ENCODE peak calls at places on chromosomes 11 and 22, in ten cellular contexts. One of them, this sample, is unnamed.

GRCh38 chr11:44711113-44711512 is 15.6 kb upstream of the TSPAN18 start:
- DNase-seq in fibroblast of pulmonary artery: no peak
- DNase-seq in heart left ventricle: no peak
- DNase-seq in HL-60: no peak
- DNase-seq in cardiac muscle cell: no peak
- DNase-seq in kidney epithelial cell: no peak
- DNase-seq in fibroblast of lung: no peak
- DNase-seq in endothelial cell of umbilical vein: no peak
- DNase-seq in GM13977: no peak
- DNase-seq in tibial artery: no peak
- DNase-seq in this sample: no peak

GRCh38 chr11:19975414-19975990 is 184.8 kb downstream of the DBX1 start:
- DNase-seq in fibroblast of pulmonary artery: no peak
- DNase-seq in heart left ventricle: no peak
- DNase-seq in HL-60: no peak
- DNase-seq in cardiac muscle cell: no peak
- DNase-seq in kidney epithelial cell: no peak
- DNase-seq in fibroblast of lung: no peak
- DNase-seq in endothelial cell of umbilical vein: no peak
- DNase-seq in GM13977: no peak
- DNase-seq in tibial artery: no peak
- DNase-seq in this sample: no peak

GRCh38 chr11:118142809-118143208 is 9.8 kb downstream of the SCN4B start:
- DNase-seq in fibroblast of pulmonary artery: no peak
- DNase-seq in heart left ventricle: no peak
- DNase-seq in HL-60: peak; percentile 87
- DNase-seq in cardiac muscle cell: no peak
- DNase-seq in kidney epithelial cell: no peak
- DNase-seq in fibroblast of lung: no peak
- DNase-seq in endothelial cell of umbilical vein: no peak
- DNase-seq in GM13977: no peak
- DNase-seq in tibial artery: peak; percentile 52
- DNase-seq in this sample: peak; percentile 60

GRCh38 chr11:8596504-8597046 is 2.5 kb upstream of the STK33 start:
- DNase-seq in fibroblast of pulmonary artery: peak; percentile 19
- DNase-seq in heart left ventricle: no peak
- DNase-seq in HL-60: no peak
- DNase-seq in cardiac muscle cell: no peak
- DNase-seq in kidney epithelial cell: no peak
- DNase-seq in fibroblast of lung: peak; percentile 31
- DNase-seq in endothelial cell of umbilical vein: no peak
- DNase-seq in GM13977: no peak
- DNase-seq in tibial artery: no peak
- DNase-seq in this sample: no peak

GRCh38 chr11:120894207-120894989 is 129.5 kb upstream of the TBCEL start:
- DNase-seq in fibroblast of pulmonary artery: no peak
- DNase-seq in heart left ventricle: no peak
- DNase-seq in HL-60: no peak
- DNase-seq in cardiac muscle cell: no peak
- DNase-seq in kidney epithelial cell: no peak
- DNase-seq in fibroblast of lung: no peak
- DNase-seq in endothelial cell of umbilical vein: no peak
- DNase-seq in GM13977: no peak
- DNase-seq in tibial artery: no peak
- DNase-seq in this sample: no peak

GRCh38 chr22:35547993-35548761 is 7.5 kb downstream of the RASD2 start:
- DNase-seq in fibroblast of pulmonary artery: no peak
- DNase-seq in heart left ventricle: no peak
- DNase-seq in HL-60: no peak
- DNase-seq in cardiac muscle cell: no peak
- DNase-seq in kidney epithelial cell: no peak
- DNase-seq in fibroblast of lung: no peak
- DNase-seq in endothelial cell of umbilical vein: no peak
- DNase-seq in GM13977: no peak
- DNase-seq in tibial artery: no peak
- DNase-seq in this sample: no peak

GRCh38 chr11:77217156-77217555 is 84.3 kb downstream of the GDPD4 start:
- DNase-seq in fibroblast of pulmonary artery: no peak
- DNase-seq in heart left ventricle: no peak
- DNase-seq in HL-60: no peak
- DNase-seq in cardiac muscle cell: no peak
- DNase-seq in kidney epithelial cell: no peak
- DNase-seq in fibroblast of lung: no peak
- DNase-seq in endothelial cell of umbilical vein: no peak
- DNase-seq in GM13977: no peak
- DNase-seq in tibial artery: no peak
- DNase-seq in this sample: no peak

GRCh38 chr11:67024966-67025365 is 2.0 kb downstream of the SYT12 start:
- DNase-seq in fibroblast of pulmonary artery: no peak
- DNase-seq in heart left ventricle: no peak
- DNase-seq in HL-60: peak; percentile 43
- DNase-seq in cardiac muscle cell: no peak
- DNase-seq in kidney epithelial cell: no peak
- DNase-seq in fibroblast of lung: no peak
- DNase-seq in endothelial cell of umbilical vein: no peak
- DNase-seq in GM13977: no peak
- DNase-seq in tibial artery: no peak
- DNase-seq in this sample: no peak

GRCh38 chr11:126257144-126257543 is 11.6 kb downstream of the SRPRA start:
- DNase-seq in fibroblast of pulmonary artery: no peak
- DNase-seq in heart left ventricle: no peak
- DNase-seq in HL-60: no peak
- DNase-seq in cardiac muscle cell: no peak
- DNase-seq in kidney epithelial cell: no peak
- DNase-seq in fibroblast of lung: no peak
- DNase-seq in endothelial cell of umbilical vein: no peak
- DNase-seq in GM13977: no peak
- DNase-seq in tibial artery: no peak
- DNase-seq in this sample: no peak

DNA sequence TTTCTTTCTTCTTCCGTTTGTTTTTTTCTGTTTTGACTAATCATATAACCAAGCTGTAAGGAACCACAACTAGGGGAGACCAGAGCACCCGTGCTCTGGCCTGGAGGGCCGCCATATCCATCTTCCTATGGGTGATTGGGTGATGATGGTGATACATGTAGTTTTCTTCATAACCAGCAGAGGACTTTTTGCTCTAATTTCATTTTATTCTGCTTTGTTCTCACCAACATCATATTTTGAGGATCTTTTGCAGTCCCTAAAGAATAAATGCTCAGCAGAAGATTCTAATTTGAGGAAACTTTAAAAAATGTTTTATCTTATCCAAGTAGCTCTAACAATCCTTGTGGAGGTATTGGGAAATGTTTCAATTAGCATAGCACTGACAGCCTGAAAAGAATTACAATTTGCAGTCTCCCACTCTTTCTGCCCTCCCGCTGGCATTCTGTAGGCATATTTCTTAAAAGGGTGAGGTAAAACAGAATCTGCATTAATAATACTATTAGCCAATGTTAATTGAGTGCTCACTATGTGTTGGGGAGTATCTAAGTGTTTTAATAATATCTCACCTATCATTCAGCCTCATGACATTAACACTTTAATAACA is 544.0 kb downstream of the NTM start:
- DNase-seq in fibroblast of pulmonary artery: peak; percentile 49
- DNase-seq in heart left ventricle: no peak
- DNase-seq in HL-60: no peak
- DNase-seq in cardiac muscle cell: peak; percentile 41
- DNase-seq in kidney epithelial cell: no peak
- DNase-seq in fibroblast of lung: peak; percentile 48
- DNase-seq in endothelial cell of umbilical vein: peak; percentile 20
- DNase-seq in GM13977: no peak
- DNase-seq in tibial artery: no peak
- DNase-seq in this sample: no peak
- TF ChIP-seq CTCF in fibroblast of pulmonary artery: peak; percentile 48
- TF ChIP-seq CTCF in heart left ventricle: no peak
- TF ChIP-seq CTCF in HL-60: no peak
- TF ChIP-seq CTCF in cardiac muscle cell: peak; percentile 47
- TF ChIP-seq CTCF in kidney epithelial cell: peak; percentile 38
- TF ChIP-seq CTCF in fibroblast of lung: peak; percentile 29
- TF ChIP-seq CTCF in endothelial cell of umbilical vein: peak; percentile 34
- TF ChIP-seq CTCF in GM13977: no peak
- TF ChIP-seq CTCF in tibial artery: peak; percentile 14
- TF ChIP-seq CTCF in this sample: no peak

GRCh38 chr22:28000361-28000760 is 81.3 kb upstream of the PITPNB start:
- DNase-seq in fibroblast of pulmonary artery: no peak
- DNase-seq in heart left ventricle: no peak
- DNase-seq in HL-60: no peak
- DNase-seq in cardiac muscle cell: no peak
- DNase-seq in kidney epithelial cell: no peak
- DNase-seq in fibroblast of lung: no peak
- DNase-seq in endothelial cell of umbilical vein: no peak
- DNase-seq in GM13977: no peak
- DNase-seq in tibial artery: no peak
- DNase-seq in this sample: peak; percentile 69
- TF ChIP-seq CTCF in fibroblast of pulmonary artery: no peak
- TF ChIP-seq CTCF in heart left ventricle: no peak
- TF ChIP-seq CTCF in HL-60: no peak
- TF ChIP-seq CTCF in cardiac muscle cell: no peak
- TF ChIP-seq CTCF in kidney epithelial cell: no peak
- TF ChIP-seq CTCF in fibroblast of lung: no peak
- TF ChIP-seq CTCF in endothelial cell of umbilical vein: no peak
- TF ChIP-seq CTCF in GM13977: no peak
- TF ChIP-seq CTCF in tibial artery: no peak
- TF ChIP-seq CTCF in this sample: no peak

DNA sequence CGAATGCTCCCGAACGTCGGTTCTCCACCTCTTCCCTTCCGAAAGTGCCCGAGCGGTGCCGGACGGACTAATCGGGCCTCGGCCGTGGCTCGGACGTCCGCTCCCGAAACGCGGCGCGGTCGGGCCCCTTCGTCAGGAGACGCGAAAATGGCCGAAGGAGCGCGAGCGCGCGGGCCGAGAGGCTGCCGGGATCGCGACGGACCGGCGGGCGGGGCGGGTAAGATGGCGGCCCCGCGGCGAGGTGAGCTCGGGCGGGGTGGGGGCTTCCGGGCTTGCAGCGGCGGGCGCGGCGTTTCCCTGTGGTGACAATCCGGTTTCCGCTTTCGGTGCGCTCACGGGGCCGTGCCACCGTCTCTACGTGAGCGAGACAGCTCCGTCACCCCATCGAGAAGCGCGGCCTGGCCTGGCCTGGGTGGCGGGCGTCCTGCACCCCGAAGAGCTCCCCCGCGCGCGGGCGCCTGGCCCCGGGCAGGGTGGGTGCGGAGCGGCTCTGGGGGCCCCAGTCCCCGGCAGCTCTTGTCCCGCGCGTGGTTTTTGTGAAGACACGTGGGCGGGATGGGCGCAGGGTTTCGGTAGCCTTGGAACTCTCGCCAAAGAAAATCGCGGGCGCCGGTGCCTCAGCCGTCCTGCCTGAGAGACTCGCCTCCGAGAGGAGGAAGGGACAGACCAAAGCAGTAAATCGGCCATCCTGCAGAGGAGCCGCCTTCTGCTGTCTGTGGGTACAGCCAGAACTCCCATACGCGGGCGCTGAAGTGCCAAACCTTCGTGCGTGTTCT is at the start of gene TMEM80:
- DNase-seq in fibroblast of pulmonary artery: peak; percentile 98
- DNase-seq in heart left ventricle: peak; percentile 99
- DNase-seq in HL-60: peak; percentile 94
- DNase-seq in cardiac muscle cell: peak; percentile 99
- DNase-seq in kidney epithelial cell: no peak
- DNase-seq in fibroblast of lung: peak; percentile 98
- DNase-seq in endothelial cell of umbilical vein: peak; percentile 97
- DNase-seq in GM13977: peak; percentile 93
- DNase-seq in tibial artery: peak; percentile 99
- DNase-seq in this sample: peak; percentile 98
- TF ChIP-seq CTCF in fibroblast of pulmonary artery: no peak
- TF ChIP-seq CTCF in heart left ventricle: no peak
- TF ChIP-seq CTCF in HL-60: no peak
- TF ChIP-seq CTCF in cardiac muscle cell: no peak
- TF ChIP-seq CTCF in kidney epithelial cell: no peak
- TF ChIP-seq CTCF in fibroblast of lung: no peak
- TF ChIP-seq CTCF in endothelial cell of umbilical vein: no peak
- TF ChIP-seq CTCF in GM13977: no peak
- TF ChIP-seq CTCF in tibial artery: no peak
- TF ChIP-seq CTCF in this sample: no peak

DNA sequence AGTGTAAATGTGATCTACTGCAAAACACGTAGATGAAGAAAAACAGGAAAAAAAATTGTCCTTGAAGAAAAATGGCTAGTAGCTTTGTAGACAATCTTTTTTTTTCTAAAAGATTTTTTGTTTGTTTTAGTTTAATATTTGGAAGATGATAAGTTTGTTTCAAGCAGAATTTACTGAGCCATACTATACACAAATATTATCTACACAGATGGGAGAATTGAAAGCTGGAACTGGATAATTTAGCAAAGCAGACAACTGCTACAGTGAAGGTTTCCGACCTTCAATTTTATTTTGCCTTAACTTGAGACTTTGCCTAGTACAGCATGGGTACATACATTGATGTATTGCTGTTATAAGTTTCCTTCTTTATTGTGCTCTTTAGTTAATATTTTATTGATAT is 313.0 kb upstream of the PDGFD start:
- DNase-seq in fibroblast of pulmonary artery: no peak
- DNase-seq in heart left ventricle: no peak
- DNase-seq in HL-60: no peak
- DNase-seq in cardiac muscle cell: no peak
- DNase-seq in kidney epithelial cell: no peak
- DNase-seq in fibroblast of lung: no peak
- DNase-seq in endothelial cell of umbilical vein: no peak
- DNase-seq in GM13977: no peak
- DNase-seq in tibial artery: no peak
- DNase-seq in this sample: no peak
- TF ChIP-seq CTCF in fibroblast of pulmonary artery: no peak
- TF ChIP-seq CTCF in heart left ventricle: no peak
- TF ChIP-seq CTCF in HL-60: no peak
- TF ChIP-seq CTCF in cardiac muscle cell: no peak
- TF ChIP-seq CTCF in kidney epithelial cell: no peak
- TF ChIP-seq CTCF in fibroblast of lung: no peak
- TF ChIP-seq CTCF in endothelial cell of umbilical vein: no peak
- TF ChIP-seq CTCF in GM13977: no peak
- TF ChIP-seq CTCF in tibial artery: no peak
- TF ChIP-seq CTCF in this sample: no peak

This sample was measured in left lung.